ENCODE peak calls at places on chromosomes 11 and 22, in six cellular contexts. One of them, this sample, is unnamed.

GRCh38 chr22:44331881-44332714 is 19.3 kb upstream of the SHISAL1 start:
- DNase-seq in left colon: no peak
- DNase-seq in HAP-1: no peak
- DNase-seq in stimulated activated naive CD8-positive, alpha-beta T cell treated with anti-CD3 and anti-CD28 coated beads, Interleukin-15, amount 100 ng/mL, for 72 hours: no peak
- DNase-seq in cardiac muscle cell: peak; percentile 51
- DNase-seq in activated CD4-positive, alpha-beta T cell treated with anti-CD3 and anti-CD28 coated beads for 24 hours: no peak
- DNase-seq in this sample: peak; percentile 75

GRCh38 chr11:123475478-123475877 is 45.4 kb downstream of the GRAMD1B start:
- DNase-seq in left colon: no peak
- DNase-seq in cardiac muscle cell: peak; percentile 65
- DNase-seq in HAP-1: peak; percentile 39
- DNase-seq in stimulated activated naive CD8-positive, alpha-beta T cell treated with anti-CD3 and anti-CD28 coated beads, Interleukin-15, amount 100 ng/mL, for 72 hours: no peak
- DNase-seq in activated CD4-positive, alpha-beta T cell treated with anti-CD3 and anti-CD28 coated beads for 24 hours: no peak
- DNase-seq in this sample: peak; percentile 43

GRCh38 chr22:50542416-50542927 is 3.2 kb upstream of the KLHDC7B start:
- DNase-seq in activated CD4-positive, alpha-beta T cell treated with anti-CD3 and anti-CD28 coated beads for 24 hours: no peak
- DNase-seq in cardiac muscle cell: no peak
- DNase-seq in left colon: peak; percentile 39
- DNase-seq in HAP-1: no peak
- DNase-seq in stimulated activated naive CD8-positive, alpha-beta T cell treated with anti-CD3 and anti-CD28 coated beads, Interleukin-15, amount 100 ng/mL, for 72 hours: peak; percentile 67
- DNase-seq in this sample: no peak

GRCh38 chr22:36775589-36775965 is 342 bp downstream of the IFT27 start:
- DNase-seq in left colon: peak; percentile 46
- DNase-seq in activated CD4-positive, alpha-beta T cell treated with anti-CD3 and anti-CD28 coated beads for 24 hours: no peak
- DNase-seq in cardiac muscle cell: peak; percentile 27
- DNase-seq in stimulated activated naive CD8-positive, alpha-beta T cell treated with anti-CD3 and anti-CD28 coated beads, Interleukin-15, amount 100 ng/mL, for 72 hours: peak; percentile 47
- DNase-seq in HAP-1: no peak
- DNase-seq in this sample: peak; percentile 57

GRCh38 chr11:33515347-33515746 is 185.3 kb downstream of the C11orf91 start:
- DNase-seq in activated CD4-positive, alpha-beta T cell treated with anti-CD3 and anti-CD28 coated beads for 24 hours: no peak
- DNase-seq in stimulated activated naive CD8-positive, alpha-beta T cell treated with anti-CD3 and anti-CD28 coated beads, Interleukin-15, amount 100 ng/mL, for 72 hours: no peak
- DNase-seq in left colon: no peak
- DNase-seq in cardiac muscle cell: peak; percentile 57
- DNase-seq in HAP-1: no peak
- DNase-seq in this sample: no peak

GRCh38 chr22:45096256-45096907 is 67.3 kb upstream of the NUP50 start:
- DNase-seq in cardiac muscle cell: peak; percentile 67
- DNase-seq in activated CD4-positive, alpha-beta T cell treated with anti-CD3 and anti-CD28 coated beads for 24 hours: peak; percentile 30
- DNase-seq in left colon: no peak
- DNase-seq in stimulated activated naive CD8-positive, alpha-beta T cell treated with anti-CD3 and anti-CD28 coated beads, Interleukin-15, amount 100 ng/mL, for 72 hours: peak; percentile 52
- DNase-seq in HAP-1: peak; percentile 61
- DNase-seq in this sample: peak; percentile 79

GRCh38 chr22:28112548-28113043 is 193.5 kb upstream of the PITPNB start:
- DNase-seq in stimulated activated naive CD8-positive, alpha-beta T cell treated with anti-CD3 and anti-CD28 coated beads, Interleukin-15, amount 100 ng/mL, for 72 hours: no peak
- DNase-seq in HAP-1: peak; percentile 67
- DNase-seq in left colon: no peak
- DNase-seq in cardiac muscle cell: peak; percentile 72
- DNase-seq in activated CD4-positive, alpha-beta T cell treated with anti-CD3 and anti-CD28 coated beads for 24 hours: no peak
- DNase-seq in this sample: peak; percentile 82

GRCh38 chr11:29623144-29623722 is 393.6 kb downstream of the KCNA4 start:
- DNase-seq in HAP-1: no peak
- DNase-seq in stimulated activated naive CD8-positive, alpha-beta T cell treated with anti-CD3 and anti-CD28 coated beads, Interleukin-15, amount 100 ng/mL, for 72 hours: no peak
- DNase-seq in activated CD4-positive, alpha-beta T cell treated with anti-CD3 and anti-CD28 coated beads for 24 hours: no peak
- DNase-seq in cardiac muscle cell: no peak
- DNase-seq in left colon: no peak
- DNase-seq in this sample: no peak

This sample was measured in retina.